ENCODE peak calls at places on chromosomes 6 and 20, in five cellular contexts. E is AG04449; K is esophagus squamous epithelium; A is NCI-H774; V is activated CD4-positive, alpha-beta T cell treated with anti-CD3 and anti-CD28 coated beads, Interleukin-2, amount 10 ng/mL, durations not matched to agents 7 days and 5 days. Z is an unnamed sample.

GRCh38 chr20:48897298-48898044 is 24.0 kb upstream of the ARFGEF2 start:
- DNase-seq in E (no peak), K (no peak), A (no peak), V (no peak), Z (no peak)

GRCh38 chr20:63531686-63532448 is 5.3 kb downstream of the PTK6 start:
- DNase-seq in E (no peak), K (no peak), A (no peak), V (no peak), Z (peak; percentile 37)

GRCh38 chr6:127503022-127503421 is 16.1 kb downstream of the MTCL3 start:
- DNase-seq in E (no peak), K (no peak), A (no peak), V (no peak), Z (no peak)

GRCh38 chr6:166031275-166031674 is 136.4 kb downstream of the TBXT start:
- DNase-seq in E (no peak), K (no peak), A (no peak), V (peak; percentile 29), Z (no peak)

GRCh38 chr6:16766043-16766521 is 4.8 kb upstream of the ATXN1 start:
- DNase-seq in E (peak; percentile 51), K (no peak), A (no peak), V (peak; percentile 37), Z (no peak)

GRCh38 chr6:36073587-36073986 is 46.0 kb downstream of the MAPK14 start:
- DNase-seq in E (no peak), K (no peak), A (no peak), V (no peak), Z (no peak)

GRCh38 chr6:82687855-82688254 is 324.2 kb downstream of the TPBG start:
- DNase-seq in E (no peak), K (no peak), A (no peak), V (no peak), Z (no peak)

GRCh38 chr6:130708338-130708737 is 118.9 kb upstream of the SMLR1 start:
- DNase-seq in E (peak; percentile 28), K (no peak), A (peak; percentile 16), V (no peak), Z (no peak)

GRCh38 chr6:20960067-20960466 is 425.8 kb downstream of the CDKAL1 start:
- DNase-seq in E (no peak), K (no peak), A (no peak), V (no peak), Z (no peak)

GRCh38 chr6:24125980-24126379 is at the start of gene NRSN1:
- DNase-seq in E (no peak), K (no peak), A (peak; percentile 78), V (no peak), Z (peak; percentile 92)

GRCh38 chr20:48789185-48789668 is 38.6 kb downstream of the PREX1 start:
- DNase-seq in E (no peak), K (no peak), A (no peak), V (no peak), Z (no peak)

GRCh38 chr20:47430862-47431588 is 70.7 kb upstream of the NCOA3 start:
- DNase-seq in E (no peak), K (no peak), A (no peak), V (no peak), Z (no peak)

GRCh38 chr6:32118782-32119628 is 9.0 kb downstream of the ATF6B start:
- DNase-seq in E (no peak), K (peak; percentile 34), A (peak; percentile 63), V (peak; percentile 77), Z (peak; percentile 91)

GRCh38 chr6:30814137-30815084 is 69.9 kb upstream of the DDR1 start:
- DNase-seq in E (no peak), K (no peak), A (no peak), V (peak; percentile 59), Z (no peak)

GRCh38 chr6:169427856-169428255 is 174.2 kb upstream of the THBS2 start:
- DNase-seq in E (no peak), K (no peak), A (no peak), V (no peak), Z (no peak)

GRCh38 chr6:127582777-127583462 is 5.9 kb downstream of the C6orf58 start:
- DNase-seq in E (peak; percentile 16), K (no peak), A (no peak), V (no peak), Z (no peak)

GRCh38 chr6:128114164-128114563 is 213.3 kb upstream of the THEMIS start:
- DNase-seq in E (no peak), K (no peak), A (no peak), V (no peak), Z (no peak)

GRCh38 chr6:22457986-22458385 is 111.4 kb upstream of the HDGFL1 start:
- DNase-seq in E (no peak), K (no peak), A (no peak), V (no peak), Z (no peak)

GRCh38 chr20:9440891-9441290 is 73.5 kb upstream of the LAMP5 start:
- DNase-seq in E (no peak), K (no peak), A (no peak), V (no peak), Z (no peak)

GRCh38 chr6:36853325-36853724 is 14.1 kb upstream of the CPNE5 start:
- DNase-seq in E (peak; percentile 66), K (no peak), A (no peak), V (no peak), Z (no peak)

GRCh38 chr6:168166627-168167026 is 87.6 kb upstream of the FRMD1 start:
- DNase-seq in E (no peak), K (no peak), A (no peak), V (no peak), Z (no peak)

GRCh38 chr6:29502597-29502996 is 14.8 kb upstream of the MAS1L start:
- DNase-seq in E (no peak), K (no peak), A (no peak), V (no peak), Z (no peak)

GRCh38 chr6:151869345-151869744 is 61.9 kb downstream of the ESR1 start:
- DNase-seq in E (no peak), K (no peak), A (no peak), V (no peak), Z (no peak)

GRCh38 chr20:15653396-15654207 is 919.6 kb downstream of the KIF16B start:
- DNase-seq in E (no peak), K (no peak), A (no peak), V (no peak), Z (no peak)

GRCh38 chr20:62518911-62519310 is 43.1 kb upstream of the GATA5 start:
- DNase-seq in E (no peak), K (no peak), A (no peak), V (no peak), Z (no peak)

GRCh38 chr6:149935246-149935645 is 6.6 kb upstream of the ULBP2 start:
- DNase-seq in E (no peak), K (no peak), A (no peak), V (no peak), Z (no peak)

GRCh38 chr6:136191606-136192005 is 58.5 kb downstream of the MTFR2 start:
- DNase-seq in E (no peak), K (no peak), A (no peak), V (no peak), Z (no peak)

GRCh38 chr6:37725967-37726366 is 28.3 kb upstream of the MDGA1 start:
- DNase-seq in E (no peak), K (no peak), A (no peak), V (no peak), Z (no peak)

GRCh38 chr6:147738516-147739187 is 230.2 kb downstream of the SAMD5 start:
- DNase-seq in E (no peak), K (no peak), A (no peak), V (no peak), Z (no peak)

GRCh38 chr20:58242824-58243223 is 14.4 kb upstream of the ANKRD60 start:
- DNase-seq in E (no peak), K (no peak), A (no peak), V (no peak), Z (no peak)

GRCh38 chr20:25195962-25196700 is 619 bp downstream of the ENTPD6 start:
- DNase-seq in E (no peak), K (no peak), A (peak; percentile 19), V (peak; percentile 23), Z (peak; percentile 53)

GRCh38 chr6:150863213-150863928 is 2.1 kb upstream of the MTHFD1L start:
- DNase-seq in E (no peak), K (no peak), A (no peak), V (no peak), Z (no peak)

GRCh38 chr20:9628589-9628988 is 114.2 kb downstream of the LAMP5 start:
- DNase-seq in E (no peak), K (no peak), A (no peak), V (no peak), Z (no peak)

GRCh38 chr6:6758915-6759654 is 170.6 kb downstream of the LY86 start:
- DNase-seq in E (no peak), K (no peak), A (peak; percentile 66), V (peak; percentile 30), Z (peak; percentile 77)

GRCh38 chr20:20894280-20894679 is 181.8 kb upstream of the RALGAPA2 start:
- DNase-seq in E (no peak), K (no peak), A (peak; percentile 51), V (no peak), Z (no peak)

Z was measured in D341Med.